ENCODE peak calls at places on chromosome 1, in eight cellular contexts. One of them, this sample, is unnamed.

GRCh38 chr1:236608930-236609726 is 4.8 kb upstream of the HEATR1 start:
- DNase-seq in NCI-H2081 treated with DMSO at 0.1 percent for 48 hours: peak; percentile 59
- DNase-seq in HFF-Myc: no peak
- DNase-seq in heart right ventricle: peak; percentile 71
- DNase-seq in stimulated activated CD4-positive, alpha-beta T cell treated with anti-CD3 and anti-CD28 coated beads, Interleukin-2, amount 100 ng/mL, for 4 hours: no peak
- DNase-seq in LHCN-M2: peak; percentile 55
- DNase-seq in amygdala: peak; percentile 6
- DNase-seq in memory B cell: no peak
- DNase-seq in this sample: peak; percentile 48

GRCh38 chr1:41622402-41622801 is 137.9 kb upstream of the EDN2 start:
- DNase-seq in NCI-H2081 treated with DMSO at 0.1 percent for 48 hours: no peak
- DNase-seq in HFF-Myc: no peak
- DNase-seq in heart right ventricle: no peak
- DNase-seq in stimulated activated CD4-positive, alpha-beta T cell treated with anti-CD3 and anti-CD28 coated beads, Interleukin-2, amount 100 ng/mL, for 4 hours: no peak
- DNase-seq in LHCN-M2: peak; percentile 49
- DNase-seq in amygdala: no peak
- DNase-seq in memory B cell: no peak
- DNase-seq in this sample: no peak

GRCh38 chr1:39154553-39155361 is 49.7 kb upstream of the MACF1 start:
- DNase-seq in NCI-H2081 treated with DMSO at 0.1 percent for 48 hours: no peak
- DNase-seq in HFF-Myc: no peak
- DNase-seq in heart right ventricle: peak; percentile 63
- DNase-seq in stimulated activated CD4-positive, alpha-beta T cell treated with anti-CD3 and anti-CD28 coated beads, Interleukin-2, amount 100 ng/mL, for 4 hours: no peak
- DNase-seq in LHCN-M2: peak; percentile 59
- DNase-seq in amygdala: no peak
- DNase-seq in memory B cell: no peak
- DNase-seq in this sample: peak; percentile 89

GRCh38 chr1:107572674-107573205 is 392.2 kb downstream of the VAV3 start:
- DNase-seq in NCI-H2081 treated with DMSO at 0.1 percent for 48 hours: no peak
- DNase-seq in HFF-Myc: peak; percentile 5
- DNase-seq in heart right ventricle: no peak
- DNase-seq in stimulated activated CD4-positive, alpha-beta T cell treated with anti-CD3 and anti-CD28 coated beads, Interleukin-2, amount 100 ng/mL, for 4 hours: no peak
- DNase-seq in LHCN-M2: peak; percentile 80
- DNase-seq in amygdala: no peak
- DNase-seq in memory B cell: no peak
- DNase-seq in this sample: no peak

GRCh38 chr1:241531195-241532172 is 694 bp upstream of the KMO start:
- DNase-seq in NCI-H2081 treated with DMSO at 0.1 percent for 48 hours: peak; percentile 90
- DNase-seq in HFF-Myc: peak; percentile 57
- DNase-seq in heart right ventricle: no peak
- DNase-seq in stimulated activated CD4-positive, alpha-beta T cell treated with anti-CD3 and anti-CD28 coated beads, Interleukin-2, amount 100 ng/mL, for 4 hours: no peak
- DNase-seq in LHCN-M2: peak; percentile 73
- DNase-seq in amygdala: no peak
- DNase-seq in memory B cell: no peak
- DNase-seq in this sample: peak; percentile 81

GRCh38 chr1:51976831-51977602 is 13.5 kb downstream of the RAB3B start:
- DNase-seq in NCI-H2081 treated with DMSO at 0.1 percent for 48 hours: no peak
- DNase-seq in HFF-Myc: no peak
- DNase-seq in heart right ventricle: no peak
- DNase-seq in stimulated activated CD4-positive, alpha-beta T cell treated with anti-CD3 and anti-CD28 coated beads, Interleukin-2, amount 100 ng/mL, for 4 hours: no peak
- DNase-seq in LHCN-M2: no peak
- DNase-seq in amygdala: no peak
- DNase-seq in memory B cell: no peak
- DNase-seq in this sample: no peak

GRCh38 chr1:24786191-24786590 is 40.9 kb downstream of the CLIC4 start:
- DNase-seq in NCI-H2081 treated with DMSO at 0.1 percent for 48 hours: no peak
- DNase-seq in HFF-Myc: no peak
- DNase-seq in heart right ventricle: no peak
- DNase-seq in stimulated activated CD4-positive, alpha-beta T cell treated with anti-CD3 and anti-CD28 coated beads, Interleukin-2, amount 100 ng/mL, for 4 hours: no peak
- DNase-seq in LHCN-M2: no peak
- DNase-seq in amygdala: no peak
- DNase-seq in memory B cell: no peak
- DNase-seq in this sample: peak; percentile 41

GRCh38 chr1:216843426-216843825 is 120.2 kb upstream of the ESRRG start:
- DNase-seq in NCI-H2081 treated with DMSO at 0.1 percent for 48 hours: no peak
- DNase-seq in HFF-Myc: no peak
- DNase-seq in heart right ventricle: no peak
- DNase-seq in stimulated activated CD4-positive, alpha-beta T cell treated with anti-CD3 and anti-CD28 coated beads, Interleukin-2, amount 100 ng/mL, for 4 hours: no peak
- DNase-seq in LHCN-M2: no peak
- DNase-seq in amygdala: no peak
- DNase-seq in memory B cell: no peak
- DNase-seq in this sample: no peak

GRCh38 chr1:77282866-77283539 is 1.2 kb downstream of the AK5 start:
- DNase-seq in NCI-H2081 treated with DMSO at 0.1 percent for 48 hours: no peak
- DNase-seq in HFF-Myc: no peak
- DNase-seq in heart right ventricle: no peak
- DNase-seq in stimulated activated CD4-positive, alpha-beta T cell treated with anti-CD3 and anti-CD28 coated beads, Interleukin-2, amount 100 ng/mL, for 4 hours: peak; percentile 19
- DNase-seq in LHCN-M2: peak; percentile 31
- DNase-seq in amygdala: peak; percentile 19
- DNase-seq in memory B cell: no peak
- DNase-seq in this sample: peak; percentile 13

GRCh38 chr1:232428036-232428600 is 201.8 kb downstream of the SIPA1L2 start:
- DNase-seq in NCI-H2081 treated with DMSO at 0.1 percent for 48 hours: no peak
- DNase-seq in HFF-Myc: no peak
- DNase-seq in heart right ventricle: peak; percentile 26
- DNase-seq in stimulated activated CD4-positive, alpha-beta T cell treated with anti-CD3 and anti-CD28 coated beads, Interleukin-2, amount 100 ng/mL, for 4 hours: no peak
- DNase-seq in LHCN-M2: no peak
- DNase-seq in amygdala: no peak
- DNase-seq in memory B cell: no peak
- DNase-seq in this sample: no peak

GRCh38 chr1:15852036-15852827 is 4.7 kb downstream of the SPEN start:
- DNase-seq in NCI-H2081 treated with DMSO at 0.1 percent for 48 hours: no peak
- DNase-seq in HFF-Myc: no peak
- DNase-seq in heart right ventricle: no peak
- DNase-seq in stimulated activated CD4-positive, alpha-beta T cell treated with anti-CD3 and anti-CD28 coated beads, Interleukin-2, amount 100 ng/mL, for 4 hours: no peak
- DNase-seq in LHCN-M2: peak; percentile 32
- DNase-seq in amygdala: no peak
- DNase-seq in memory B cell: no peak
- DNase-seq in this sample: no peak

GRCh38 chr1:198908995-198909394 is 270.2 kb downstream of the PTPRC start:
- DNase-seq in NCI-H2081 treated with DMSO at 0.1 percent for 48 hours: no peak
- DNase-seq in HFF-Myc: no peak
- DNase-seq in heart right ventricle: no peak
- DNase-seq in stimulated activated CD4-positive, alpha-beta T cell treated with anti-CD3 and anti-CD28 coated beads, Interleukin-2, amount 100 ng/mL, for 4 hours: no peak
- DNase-seq in LHCN-M2: no peak
- DNase-seq in amygdala: no peak
- DNase-seq in memory B cell: no peak
- DNase-seq in this sample: no peak

GRCh38 chr1:64960731-64961130 is 5.6 kb downstream of the JAK1 start:
- DNase-seq in NCI-H2081 treated with DMSO at 0.1 percent for 48 hours: no peak
- DNase-seq in HFF-Myc: no peak
- DNase-seq in heart right ventricle: no peak
- DNase-seq in stimulated activated CD4-positive, alpha-beta T cell treated with anti-CD3 and anti-CD28 coated beads, Interleukin-2, amount 100 ng/mL, for 4 hours: no peak
- DNase-seq in LHCN-M2: no peak
- DNase-seq in amygdala: no peak
- DNase-seq in memory B cell: no peak
- DNase-seq in this sample: no peak

GRCh38 chr1:35838693-35839245 is 31.0 kb downstream of the AGO4 start:
- DNase-seq in NCI-H2081 treated with DMSO at 0.1 percent for 48 hours: no peak
- DNase-seq in HFF-Myc: no peak
- DNase-seq in heart right ventricle: no peak
- DNase-seq in stimulated activated CD4-positive, alpha-beta T cell treated with anti-CD3 and anti-CD28 coated beads, Interleukin-2, amount 100 ng/mL, for 4 hours: no peak
- DNase-seq in LHCN-M2: peak; percentile 7
- DNase-seq in amygdala: no peak
- DNase-seq in memory B cell: no peak
- DNase-seq in this sample: peak; percentile 32

GRCh38 chr1:200960948-200961340 is 62.6 kb downstream of the KIF21B start:
- DNase-seq in NCI-H2081 treated with DMSO at 0.1 percent for 48 hours: no peak
- DNase-seq in HFF-Myc: no peak
- DNase-seq in heart right ventricle: no peak
- DNase-seq in stimulated activated CD4-positive, alpha-beta T cell treated with anti-CD3 and anti-CD28 coated beads, Interleukin-2, amount 100 ng/mL, for 4 hours: no peak
- DNase-seq in LHCN-M2: no peak
- DNase-seq in amygdala: no peak
- DNase-seq in memory B cell: no peak
- DNase-seq in this sample: no peak

GRCh38 chr1:31725777-31726535 is 22.1 kb upstream of the COL16A1 start:
- DNase-seq in NCI-H2081 treated with DMSO at 0.1 percent for 48 hours: no peak
- DNase-seq in HFF-Myc: no peak
- DNase-seq in heart right ventricle: no peak
- DNase-seq in stimulated activated CD4-positive, alpha-beta T cell treated with anti-CD3 and anti-CD28 coated beads, Interleukin-2, amount 100 ng/mL, for 4 hours: no peak
- DNase-seq in LHCN-M2: no peak
- DNase-seq in amygdala: no peak
- DNase-seq in memory B cell: no peak
- DNase-seq in this sample: no peak

GRCh38 chr1:2255420-2256369 is 27.6 kb downstream of the SKI start:
- DNase-seq in NCI-H2081 treated with DMSO at 0.1 percent for 48 hours: no peak
- DNase-seq in HFF-Myc: peak; percentile 86
- DNase-seq in heart right ventricle: no peak
- DNase-seq in stimulated activated CD4-positive, alpha-beta T cell treated with anti-CD3 and anti-CD28 coated beads, Interleukin-2, amount 100 ng/mL, for 4 hours: peak; percentile 80
- DNase-seq in LHCN-M2: peak; percentile 80
- DNase-seq in amygdala: no peak
- DNase-seq in memory B cell: peak; percentile 74
- DNase-seq in this sample: peak; percentile 80

GRCh38 chr1:155514582-155515187 is 47.9 kb downstream of the ASH1L start:
- DNase-seq in NCI-H2081 treated with DMSO at 0.1 percent for 48 hours: no peak
- DNase-seq in HFF-Myc: no peak
- DNase-seq in heart right ventricle: no peak
- DNase-seq in stimulated activated CD4-positive, alpha-beta T cell treated with anti-CD3 and anti-CD28 coated beads, Interleukin-2, amount 100 ng/mL, for 4 hours: no peak
- DNase-seq in LHCN-M2: no peak
- DNase-seq in amygdala: no peak
- DNase-seq in memory B cell: no peak
- DNase-seq in this sample: no peak

GRCh38 chr1:172359531-172359991 is 60.9 kb upstream of the C1orf105 start:
- DNase-seq in NCI-H2081 treated with DMSO at 0.1 percent for 48 hours: peak; percentile 48
- DNase-seq in HFF-Myc: peak; percentile 44
- DNase-seq in heart right ventricle: no peak
- DNase-seq in stimulated activated CD4-positive, alpha-beta T cell treated with anti-CD3 and anti-CD28 coated beads, Interleukin-2, amount 100 ng/mL, for 4 hours: no peak
- DNase-seq in LHCN-M2: peak; percentile 56
- DNase-seq in amygdala: no peak
- DNase-seq in memory B cell: no peak
- DNase-seq in this sample: no peak